ENCODE peak calls at places on chromosomes 1 and 21, in six cellular contexts. One of them, this sample, is unnamed. For H3K4me1, the result is how much of the 10 kb centered on the place peaks cover.

GRCh38 chr1:87682565-87682964 is 353.9 kb downstream of the LMO4 start:
- DNase-seq in neuronal stem cell: no peak
- DNase-seq in iPS DF 6.9: no peak
- DNase-seq in colonic mucosa: no peak
- DNase-seq in tibial artery: no peak
- DNase-seq in adipocyte: no peak
- DNase-seq in this sample: no peak

GRCh38 chr21:16974060-16974459 is 538.8 kb upstream of the CXADR start:
- DNase-seq in tibial artery: no peak
- DNase-seq in adipocyte: no peak
- DNase-seq in neuronal stem cell: no peak
- DNase-seq in iPS DF 6.9: no peak
- DNase-seq in colonic mucosa: no peak
- DNase-seq in this sample: no peak

GRCh38 chr1:60875139-60875538 is 207.2 kb upstream of the NFIA start:
- DNase-seq in tibial artery: no peak
- DNase-seq in adipocyte: no peak
- DNase-seq in colonic mucosa: no peak
- DNase-seq in neuronal stem cell: no peak
- DNase-seq in iPS DF 6.9: no peak
- DNase-seq in this sample: no peak

GRCh38 chr1:60958001-60958400 is 124.4 kb upstream of the NFIA start:
- DNase-seq in iPS DF 6.9: no peak
- DNase-seq in colonic mucosa: no peak
- DNase-seq in tibial artery: no peak
- DNase-seq in adipocyte: no peak
- DNase-seq in neuronal stem cell: no peak
- DNase-seq in this sample: no peak

GRCh38 chr1:200969726-200970521 is 53.6 kb downstream of the KIF21B start:
- DNase-seq in tibial artery: no peak
- DNase-seq in adipocyte: no peak
- DNase-seq in iPS DF 6.9: no peak
- DNase-seq in neuronal stem cell: no peak
- DNase-seq in colonic mucosa: no peak
- DNase-seq in this sample: no peak

GRCh38 chr1:3247521-3248031 is 178.6 kb downstream of the PRDM16 start:
- DNase-seq in neuronal stem cell: no peak
- DNase-seq in iPS DF 6.9: no peak
- DNase-seq in tibial artery: no peak
- DNase-seq in colonic mucosa: no peak
- DNase-seq in adipocyte: no peak
- DNase-seq in this sample: no peak

GRCh38 chr1:113141650-113142473 is 68.9 kb downstream of the LRIG2 start:
- DNase-seq in colonic mucosa: no peak
- DNase-seq in tibial artery: no peak
- DNase-seq in iPS DF 6.9: no peak
- DNase-seq in neuronal stem cell: no peak
- DNase-seq in adipocyte: peak
- DNase-seq in this sample: no peak

GRCh38 chr1:236685205-236685916 is 938 bp upstream of the ACTN2 start:
- DNase-seq in adipocyte: no peak
- DNase-seq in tibial artery: no peak
- DNase-seq in colonic mucosa: no peak
- DNase-seq in iPS DF 6.9: no peak
- DNase-seq in neuronal stem cell: no peak
- DNase-seq in this sample: no peak

GRCh38 chr1:201791775-201792166 is 37.2 kb upstream of the IPO9 start:
- DNase-seq in colonic mucosa: no peak
- DNase-seq in adipocyte: peak
- DNase-seq in neuronal stem cell: no peak
- DNase-seq in tibial artery: peak
- DNase-seq in iPS DF 6.9: no peak
- DNase-seq in this sample: no peak

GRCh38 chr1:63835075-63835633 is 61.3 kb downstream of the ROR1 start:
- DNase-seq in iPS DF 6.9: no peak
- DNase-seq in neuronal stem cell: no peak
- DNase-seq in colonic mucosa: no peak
- DNase-seq in adipocyte: no peak
- DNase-seq in tibial artery: no peak
- DNase-seq in this sample: no peak

GRCh38 chr1:63831409-63831808 is 57.6 kb downstream of the ROR1 start:
- DNase-seq in adipocyte: no peak
- DNase-seq in neuronal stem cell: no peak
- DNase-seq in iPS DF 6.9: no peak
- DNase-seq in colonic mucosa: no peak
- DNase-seq in tibial artery: no peak
- DNase-seq in this sample: no peak

GRCh38 chr1:63836830-63837229 is 63.0 kb downstream of the ROR1 start:
- DNase-seq in neuronal stem cell: peak
- DNase-seq in colonic mucosa: no peak
- DNase-seq in tibial artery: no peak
- DNase-seq in adipocyte: no peak
- DNase-seq in iPS DF 6.9: no peak
- DNase-seq in this sample: no peak

GRCh38 chr1:63836374-63836773 is 62.6 kb downstream of the ROR1 start:
- DNase-seq in colonic mucosa: no peak
- DNase-seq in tibial artery: no peak
- DNase-seq in adipocyte: no peak
- DNase-seq in iPS DF 6.9: no peak
- DNase-seq in neuronal stem cell: no peak
- DNase-seq in this sample: no peak

DNA sequence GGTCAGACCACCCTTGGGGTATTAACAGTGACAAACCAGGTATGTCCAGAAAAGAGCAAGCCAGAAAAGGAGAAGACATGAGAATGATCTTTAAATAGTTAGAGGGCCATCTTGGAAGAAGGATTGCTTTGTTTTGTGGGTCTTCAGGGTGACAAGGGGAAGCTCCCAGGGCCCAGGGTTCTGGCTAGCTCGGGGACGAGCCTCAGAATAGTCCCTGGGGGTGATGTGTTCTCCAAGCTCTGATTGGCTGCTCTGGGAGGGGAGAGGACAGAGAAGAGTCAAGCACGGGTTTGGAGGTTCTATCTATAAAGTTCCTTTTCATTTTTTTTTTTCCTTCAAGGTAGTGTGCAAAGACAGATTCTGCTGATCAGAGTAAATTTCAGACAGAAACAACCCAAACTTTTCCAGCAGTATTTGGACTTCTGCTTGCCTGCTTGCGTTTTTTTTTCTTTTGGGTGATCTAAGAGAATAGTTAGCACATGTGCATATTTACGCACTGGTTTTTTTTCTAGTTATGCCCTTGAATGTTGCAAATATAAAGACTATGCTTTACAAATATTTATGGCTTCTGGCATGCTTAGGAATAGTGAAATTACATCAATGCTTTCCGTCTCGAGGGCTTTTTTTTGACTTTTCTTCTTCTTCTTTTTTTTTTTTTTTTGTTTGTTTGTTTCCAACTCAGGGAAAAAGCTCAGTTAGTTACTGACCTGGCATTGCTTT is 59.7 kb downstream of the ROR1 start:
- DNase-seq in adipocyte: no peak
- DNase-seq in tibial artery: no peak
- DNase-seq in colonic mucosa: no peak
- DNase-seq in iPS DF 6.9: no peak
- DNase-seq in neuronal stem cell: no peak
- DNase-seq in this sample: no peak
- H3K4me1 ChIP-seq in adipocyte: under half
- H3K4me1 ChIP-seq in tibial artery: half or more
- H3K4me1 ChIP-seq in colonic mucosa: under half
- H3K4me1 ChIP-seq in iPS DF 6.9: under half
- H3K4me1 ChIP-seq in neuronal stem cell: under half
- H3K4me1 ChIP-seq in this sample: under half

GRCh38 chr1:205321959-205322283 is 376 bp upstream of the NUAK2 start:
- DNase-seq in neuronal stem cell: no peak
- DNase-seq in tibial artery: no peak
- DNase-seq in iPS DF 6.9: no peak
- DNase-seq in adipocyte: no peak
- DNase-seq in colonic mucosa: no peak
- DNase-seq in this sample: no peak
- H3K4me1 ChIP-seq in neuronal stem cell: under half
- H3K4me1 ChIP-seq in tibial artery: under half
- H3K4me1 ChIP-seq in iPS DF 6.9: under half
- H3K4me1 ChIP-seq in adipocyte: under half
- H3K4me1 ChIP-seq in colonic mucosa: under half
- H3K4me1 ChIP-seq in this sample: under half

DNA sequence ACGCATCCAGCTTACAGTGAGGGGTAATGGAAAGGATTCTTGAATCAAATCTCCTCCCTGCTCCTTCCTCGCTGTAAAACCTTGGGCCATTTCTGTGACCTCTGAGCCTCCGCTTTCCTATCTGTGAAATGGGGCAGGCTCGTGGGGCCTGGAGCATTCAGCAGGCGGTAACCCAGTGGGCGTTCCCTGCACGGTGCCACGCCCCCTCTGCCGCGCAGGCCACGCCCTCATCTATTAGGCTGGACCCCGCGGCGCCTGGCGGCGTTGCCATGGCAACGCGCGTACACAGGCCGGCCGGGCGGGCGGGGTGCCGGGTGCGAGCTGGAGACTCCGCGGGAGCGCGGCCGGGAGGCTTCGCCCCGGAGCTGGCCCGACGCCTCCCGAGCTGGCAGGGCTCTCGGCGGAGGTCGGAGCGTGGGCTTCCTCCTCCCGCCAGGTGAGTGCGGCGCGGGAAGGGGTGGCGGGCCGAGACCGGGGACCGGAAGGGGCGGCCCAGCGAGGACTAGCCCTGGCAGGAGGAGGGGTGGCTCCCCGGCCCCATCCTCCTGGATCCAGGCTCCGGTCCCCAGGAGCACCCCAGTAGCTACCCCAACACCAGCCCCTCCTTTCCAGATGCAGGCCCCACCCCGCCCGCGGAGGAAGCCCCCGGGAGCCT is at the start of gene FHAD1:
- DNase-seq in iPS DF 6.9: peak
- DNase-seq in tibial artery: no peak
- DNase-seq in colonic mucosa: peak
- DNase-seq in neuronal stem cell: peak
- DNase-seq in adipocyte: peak
- DNase-seq in this sample: peak
- H3K4me1 ChIP-seq in iPS DF 6.9: under half
- H3K4me1 ChIP-seq in tibial artery: under half
- H3K4me1 ChIP-seq in colonic mucosa: under half
- H3K4me1 ChIP-seq in neuronal stem cell: under half
- H3K4me1 ChIP-seq in adipocyte: under half
- H3K4me1 ChIP-seq in this sample: under half

GRCh38 chr1:32181563-32181962 is 2.1 kb downstream of the TXLNA start:
- DNase-seq in adipocyte: no peak
- DNase-seq in neuronal stem cell: no peak
- DNase-seq in colonic mucosa: no peak
- DNase-seq in tibial artery: no peak
- DNase-seq in iPS DF 6.9: no peak
- DNase-seq in this sample: no peak

GRCh38 chr1:32181065-32181464 is 1.6 kb downstream of the TXLNA start:
- DNase-seq in iPS DF 6.9: no peak
- DNase-seq in tibial artery: no peak
- DNase-seq in colonic mucosa: no peak
- DNase-seq in neuronal stem cell: no peak
- DNase-seq in adipocyte: no peak
- DNase-seq in this sample: no peak

GRCh38 chr1:32179193-32179442 is 357 bp upstream of the TXLNA start:
- DNase-seq in tibial artery: no peak
- DNase-seq in iPS DF 6.9: no peak
- DNase-seq in colonic mucosa: no peak
- DNase-seq in adipocyte: no peak
- DNase-seq in neuronal stem cell: no peak
- DNase-seq in this sample: no peak

GRCh38 chr1:32179443-32180185 is at the start of gene TXLNA:
- DNase-seq in iPS DF 6.9: peak
- DNase-seq in neuronal stem cell: peak
- DNase-seq in adipocyte: peak
- DNase-seq in tibial artery: peak
- DNase-seq in colonic mucosa: peak
- DNase-seq in this sample: peak

DNA sequence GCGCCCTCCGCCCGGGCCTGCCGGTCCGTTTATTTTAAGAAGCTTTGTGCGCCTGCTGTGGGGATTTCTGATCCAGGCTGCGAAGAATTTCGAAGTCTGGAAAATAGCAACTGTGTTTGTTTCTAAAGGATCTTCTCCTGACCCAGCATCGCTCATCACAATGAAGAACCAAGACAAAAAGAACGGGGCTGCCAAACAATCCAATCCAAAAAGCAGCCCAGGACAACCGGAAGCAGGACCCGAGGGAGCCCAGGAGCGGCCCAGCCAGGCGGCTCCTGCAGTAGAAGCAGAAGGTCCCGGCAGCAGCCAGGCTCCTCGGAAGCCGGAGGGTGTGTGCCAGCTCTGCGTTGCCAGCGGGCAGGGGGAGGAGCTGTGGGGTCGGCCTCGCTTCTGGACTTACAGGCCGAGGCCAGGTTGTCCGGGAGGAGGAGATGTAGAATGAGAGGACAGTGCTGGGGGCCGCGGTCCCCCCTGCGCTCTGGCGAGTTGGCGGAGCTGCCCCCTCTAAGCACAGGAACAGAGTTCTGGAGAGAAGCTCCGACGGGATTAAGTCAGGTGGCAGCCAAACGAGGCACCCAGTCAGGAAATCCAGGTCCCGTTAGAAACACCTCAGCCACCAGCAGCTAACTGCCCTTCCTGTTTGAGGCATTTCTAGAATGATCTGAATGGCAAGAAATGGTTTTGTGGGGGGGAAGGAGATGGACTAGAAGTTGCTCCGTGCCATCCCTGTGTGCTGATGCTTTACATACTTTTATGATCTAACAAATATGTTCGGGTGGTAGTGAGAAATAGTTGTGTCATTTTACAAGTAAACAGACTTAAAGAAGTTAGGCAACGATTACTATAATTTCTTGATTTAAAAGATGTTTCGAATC is 948 bp downstream of the TXLNA start:
- DNase-seq in colonic mucosa: peak
- DNase-seq in neuronal stem cell: peak
- DNase-seq in tibial artery: peak
- DNase-seq in iPS DF 6.9: no peak
- DNase-seq in adipocyte: peak
- DNase-seq in this sample: no peak
- H3K4me1 ChIP-seq in colonic mucosa: under half
- H3K4me1 ChIP-seq in neuronal stem cell: under half
- H3K4me1 ChIP-seq in tibial artery: half or more
- H3K4me1 ChIP-seq in iPS DF 6.9: under half
- H3K4me1 ChIP-seq in adipocyte: under half
- H3K4me1 ChIP-seq in this sample: under half

GRCh38 chr1:10978719-10979118 is 33.7 kb upstream of the TARDBP start:
- DNase-seq in iPS DF 6.9: no peak
- DNase-seq in colonic mucosa: no peak
- DNase-seq in neuronal stem cell: no peak
- DNase-seq in tibial artery: no peak
- DNase-seq in adipocyte: no peak
- DNase-seq in this sample: no peak
- H3K4me1 ChIP-seq in iPS DF 6.9: under half
- H3K4me1 ChIP-seq in colonic mucosa: under half
- H3K4me1 ChIP-seq in neuronal stem cell: under half
- H3K4me1 ChIP-seq in tibial artery: under half
- H3K4me1 ChIP-seq in adipocyte: under half
- H3K4me1 ChIP-seq in this sample: under half

GRCh38 chr1:192159034-192159433 is 772 bp downstream of the RGS18 start:
- DNase-seq in adipocyte: no peak
- DNase-seq in neuronal stem cell: no peak
- DNase-seq in colonic mucosa: no peak
- DNase-seq in tibial artery: no peak
- DNase-seq in iPS DF 6.9: no peak
- DNase-seq in this sample: no peak
- H3K4me1 ChIP-seq in adipocyte: under half
- H3K4me1 ChIP-seq in neuronal stem cell: under half
- H3K4me1 ChIP-seq in colonic mucosa: under half
- H3K4me1 ChIP-seq in tibial artery: under half
- H3K4me1 ChIP-seq in iPS DF 6.9: under half
- H3K4me1 ChIP-seq in this sample: under half